ENCODE peak calls at places on chromosomes 13 and 19, in four cellular contexts. A is HepG2, W is K562, K is H1. E is an unnamed sample.

GRCh38 chr19:45041125-45041524 is 2.3 kb downstream of the CLASRP start:
- DNase-seq in A (no peak), W (no peak), K (no peak), E (no peak)

GRCh38 chr19:4326215-4326836 is 12.3 kb downstream of the STAP2 start:
- DNase-seq in A (no peak), W (no peak), K (no peak), E (no peak)

GRCh38 chr13:80524447-80525215 is 183.7 kb upstream of the SPRY2 start:
- DNase-seq in A (no peak), W (peak), K (no peak), E (no peak)

GRCh38 chr13:29924482-29924884 is 74.1 kb upstream of the UBL3 start:
- DNase-seq in A (peak), W (no peak), K (no peak), E (peak)

GRCh38 chr19:58154679-58155648 is 4.4 kb upstream of the ZNF329 start:
- DNase-seq in A (peak), W (peak), K (peak), E (peak)

GRCh38 chr13:71577127-71577526 is 289.9 kb downstream of the DACH1 start:
- DNase-seq in A (no peak), W (no peak), K (no peak), E (no peak)

GRCh38 chr19:52946322-52947310 is 16.1 kb downstream of the ZNF816 start:
- DNase-seq in A (no peak), W (peak), K (peak), E (peak)

GRCh38 chr13:112943309-112944125 is 25.5 kb upstream of the MCF2L start:
- DNase-seq in A (no peak), W (no peak), K (no peak), E (peak)

GRCh38 chr19:48645652-48646191 is at the start of gene CA11:
- DNase-seq in A (no peak), W (no peak), K (no peak), E (no peak)

GRCh38 chr13:105519766-105520165 is 1015.7 kb downstream of the EFNB2 start:
- DNase-seq in A (no peak), W (no peak), K (no peak), E (no peak)

GRCh38 chr19:33823341-33823740 is 26.7 kb downstream of the KCTD15 start:
- DNase-seq in A (no peak), W (no peak), K (no peak), E (no peak)

GRCh38 chr13:29991343-29991742 is 140.9 kb upstream of the UBL3 start:
- DNase-seq in A (no peak), W (no peak), K (no peak), E (peak)

GRCh38 chr19:31334101-31334848 is 15.0 kb downstream of the TSHZ3 start:
- DNase-seq in A (no peak), W (no peak), K (no peak), E (peak)

GRCh38 chr19:18633321-18633720 is 3.5 kb upstream of the KLHL26 start:
- DNase-seq in A (no peak), W (no peak), K (no peak), E (no peak)

GRCh38 chr13:71864981-71865857 is 1.8 kb downstream of the DACH1 start:
- DNase-seq in A (no peak), W (no peak), K (no peak), E (no peak)

GRCh38 chr13:80361883-80362327 is 21.0 kb upstream of the SPRY2 start:
- DNase-seq in A (peak), W (peak), K (no peak), E (no peak)

GRCh38 chr13:80508031-80508430 is 167.1 kb upstream of the SPRY2 start:
- DNase-seq in A (no peak), W (no peak), K (no peak), E (no peak)

GRCh38 chr13:103605546-103606326 is 539.5 kb upstream of the SLC10A2 start:
- DNase-seq in A (no peak), W (no peak), K (no peak), E (no peak)

GRCh38 chr13:45370922-45371406 is 30.0 kb upstream of the TPT1 start:
- DNase-seq in A (no peak), W (peak), K (peak), E (peak)

GRCh38 chr19:12117203-12117970 is 22.8 kb downstream of the ZNF20 start:
- DNase-seq in A (peak), W (peak), K (no peak), E (no peak)

GRCh38 chr13:87953381-87953780 is 282.2 kb downstream of the SLITRK5 start:
- DNase-seq in A (no peak), W (no peak), K (no peak), E (no peak)

GRCh38 chr19:10553087-10553667 is 9.5 kb downstream of the ATG4D start:
- DNase-seq in A (no peak), W (no peak), K (no peak), E (no peak)

GRCh38 chr19:36999313-36999712 is 78.9 kb upstream of the ZNF420 start:
- DNase-seq in A (no peak), W (no peak), K (no peak), E (no peak)

DNA sequence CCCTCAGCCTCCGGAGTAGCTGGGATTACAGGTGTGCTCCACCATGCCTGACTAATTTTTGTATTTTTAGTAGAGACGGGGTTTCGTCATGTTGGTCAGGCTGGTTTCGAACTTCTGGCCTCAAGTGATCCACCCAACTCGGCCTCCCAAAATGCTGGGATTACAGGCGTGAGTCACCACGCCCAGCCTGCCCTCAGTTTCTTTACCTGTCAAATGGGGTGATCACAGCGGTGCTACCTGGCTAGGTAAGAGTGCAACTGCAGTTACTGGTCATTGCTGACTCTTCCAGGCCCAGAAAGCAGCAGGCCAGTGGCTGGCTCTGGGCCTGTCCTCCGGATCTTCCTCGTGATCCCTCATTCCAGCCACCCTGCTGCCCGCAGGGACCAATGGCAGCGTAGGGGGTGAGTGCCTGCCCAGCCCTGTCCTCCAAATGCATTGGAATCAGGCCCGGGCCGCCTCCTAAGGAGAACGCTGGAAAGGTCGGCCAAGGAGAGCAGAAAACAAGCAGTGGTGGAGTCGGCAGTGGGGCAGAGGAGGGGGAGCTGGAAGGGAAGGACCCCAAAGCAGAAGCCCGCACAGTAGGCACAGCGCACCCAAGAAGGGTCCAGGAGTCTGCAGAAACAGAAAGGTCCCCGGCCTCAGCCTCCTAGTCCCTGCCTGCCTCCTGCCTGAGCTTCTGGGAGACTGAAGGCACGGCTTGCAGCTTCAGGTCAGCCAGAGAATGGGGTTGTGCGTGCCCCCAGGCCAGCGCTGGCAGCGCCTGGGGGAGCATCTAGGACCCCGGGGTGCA is 1.8 kb upstream of the SLC27A1 start:
- DNase-seq in A (no peak), W (no peak), K (no peak), E (no peak)
- TF ChIP-seq MAFK in A (no peak), W (no peak), K (no peak), E (no peak)

GRCh38 chr13:40013554-40013953 is 358.1 kb downstream of the COG6 start:
- DNase-seq in A (peak), W (no peak), K (no peak), E (no peak)

GRCh38 chr13:40017662-40018262 is 362.3 kb downstream of the COG6 start:
- DNase-seq in A (no peak), W (no peak), K (no peak), E (no peak)

GRCh38 chr13:40016953-40017660 is 361.6 kb downstream of the COG6 start:
- DNase-seq in A (no peak), W (no peak), K (no peak), E (no peak)
- H2AFZ ChIP-seq in A (no peak), W (no peak), K (peak), E (no peak)

GRCh38 chr13:110015253-110015652 is 228.9 kb upstream of the IRS2 start:
- DNase-seq in A (no peak), W (no peak), K (no peak), E (peak)

GRCh38 chr13:110014719-110015118 is 228.3 kb upstream of the IRS2 start:
- DNase-seq in A (no peak), W (no peak), K (no peak), E (no peak)

GRCh38 chr13:110010433-110011135 is 224.2 kb upstream of the IRS2 start:
- DNase-seq in A (no peak), W (no peak), K (no peak), E (peak)

GRCh38 chr13:110008816-110009215 is 222.4 kb upstream of the IRS2 start:
- DNase-seq in A (no peak), W (no peak), K (no peak), E (no peak)

DNA sequence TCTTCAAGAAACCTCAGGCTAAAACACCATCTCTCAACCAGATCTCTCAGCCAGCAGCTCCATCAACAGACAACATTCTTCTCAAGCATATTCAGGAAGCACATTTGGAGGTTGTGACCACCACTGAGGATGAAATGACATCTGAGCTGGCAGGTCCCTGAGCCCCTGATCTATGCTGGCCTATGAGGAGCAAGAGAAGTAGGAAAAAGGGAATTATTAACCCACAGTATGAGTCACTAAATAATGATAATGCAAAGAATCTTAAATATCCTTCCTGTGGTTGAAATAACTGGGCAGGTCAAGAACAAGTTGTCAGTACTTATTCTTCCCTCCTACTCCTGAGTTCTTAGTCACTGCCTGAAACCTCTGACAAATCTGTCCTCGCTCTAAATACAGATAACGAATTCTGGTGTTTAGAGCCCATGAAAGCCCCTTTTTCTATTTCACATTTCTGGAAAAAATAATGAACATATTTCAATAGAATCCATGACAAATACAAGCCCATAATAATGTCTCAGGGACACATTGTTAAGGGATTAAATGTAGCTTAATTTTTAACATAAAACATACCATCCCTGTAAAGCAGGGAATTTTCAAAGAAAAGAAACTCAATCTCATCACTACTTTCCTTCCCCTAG is 225.8 kb upstream of the IRS2 start:
- DNase-seq in A (peak), W (no peak), K (no peak), E (peak)
- TF ChIP-seq MAFK in A (no peak), W (no peak), K (no peak), E (peak)

GRCh38 chr13:99496322-99497142 is 4.7 kb upstream of the TM9SF2 start:
- DNase-seq in A (peak), W (peak), K (no peak), E (peak)
- H2AFZ ChIP-seq in A (peak), W (peak), K (no peak), E (peak)